ENCODE peak calls at places on chromosomes 16 and 17, in six cellular contexts. M is mucosa of descending colon; Q is fibroblast of lung; K is CD8-positive, alpha-beta T cell; Z is fibroblast of pulmonary artery; I is astrocyte of the cerebellum. D is an unnamed sample.

GRCh38 chr16:3654249-3654991 is at the start of gene DNASE1:
- DNase-seq in M (peak; percentile 80), Q (peak; percentile 51), K (peak; percentile 61), Z (peak; percentile 67), I (peak; percentile 16), D (peak; percentile 61)

GRCh38 chr17:30232822-30233427 is 2.6 kb downstream of the SLC6A4 start:
- DNase-seq in M (no peak), Q (no peak), K (no peak), Z (no peak), I (no peak), D (no peak)

GRCh38 chr17:48335858-48336500 is 94.0 kb downstream of the SKAP1 start:
- DNase-seq in M (no peak), Q (peak; percentile 83), K (no peak), Z (peak; percentile 77), I (peak; percentile 64), D (peak; percentile 70)

GRCh38 chr17:63772801-63773271 is 561 bp downstream of the CCDC47 start:
- DNase-seq in M (no peak), Q (peak; percentile 25), K (no peak), Z (peak; percentile 31), I (peak; percentile 9), D (peak; percentile 57)

GRCh38 chr17:63433746-63434591 is 12.1 kb downstream of the CYB561 start:
- DNase-seq in M (peak; percentile 53), Q (peak; percentile 88), K (no peak), Z (peak; percentile 93), I (peak; percentile 89), D (peak; percentile 93)

GRCh38 chr16:48409839-48410610 is 24.8 kb upstream of the SIAH1 start:
- DNase-seq in M (peak; percentile 68), Q (peak; percentile 97), K (no peak), Z (peak; percentile 95), I (peak; percentile 50), D (peak; percentile 94)

GRCh38 chr16:3020604-3021448 is 658 bp downstream of the TNFRSF12A start:
- DNase-seq in M (peak; percentile 84), Q (peak; percentile 85), K (peak; percentile 83), Z (peak; percentile 81), I (peak; percentile 34), D (peak; percentile 82)

GRCh38 chr17:58513391-58513912 is 986 bp downstream of the MTMR4 start:
- DNase-seq in M (no peak), Q (no peak), K (no peak), Z (no peak), I (no peak), D (no peak)

GRCh38 chr17:54013117-54013516 is 190.4 kb downstream of the KIF2B start:
- DNase-seq in M (no peak), Q (no peak), K (no peak), Z (no peak), I (no peak), D (no peak)

GRCh38 chr17:43308999-43309398 is 75.2 kb upstream of the RNU2-1 start:
- DNase-seq in M (no peak), Q (no peak), K (no peak), Z (no peak), I (no peak), D (no peak)

GRCh38 chr16:73323880-73324279 is 276.0 kb upstream of the ZFHX3 start:
- DNase-seq in M (no peak), Q (no peak), K (no peak), Z (no peak), I (no peak), D (no peak)

GRCh38 chr16:73326770-73327470 is 279.0 kb upstream of the ZFHX3 start:
- DNase-seq in M (no peak), Q (no peak), K (no peak), Z (peak; percentile 1), I (no peak), D (no peak)

GRCh38 chr16:73326221-73326620 is 278.3 kb upstream of the ZFHX3 start:
- DNase-seq in M (no peak), Q (no peak), K (no peak), Z (no peak), I (no peak), D (no peak)

GRCh38 chr16:73329363-73330306 is 281.7 kb upstream of the ZFHX3 start:
- DNase-seq in M (no peak), Q (no peak), K (no peak), Z (no peak), I (no peak), D (peak; percentile 2)
- TF ChIP-seq CTCF in M (no peak), Q (no peak), K (no peak), Z (no peak), I (no peak), D (no peak)

GRCh38 chr16:30458561-30459394 is 13.1 kb upstream of the SEPHS2 start:
- DNase-seq in M (peak; percentile 67), Q (no peak), K (peak; percentile 76), Z (no peak), I (no peak), D (no peak)
- H3K4me3 ChIP-seq in M (no peak overlapping the region), Q (no peak overlapping the region), K (peak overlapping the region; percentile 22), Z (no peak overlapping the region), I (no peak overlapping the region), D (no peak overlapping the region)

GRCh38 chr17:49841548-49841947 is 6.3 kb downstream of the TAC4 start:
- DNase-seq in M (no peak), Q (no peak), K (no peak), Z (no peak), I (no peak), D (no peak)
- TF ChIP-seq CTCF in M (no peak), Q (no peak), K (no peak), Z (peak; percentile 15), I (peak; percentile 16), D (peak; percentile 16)

GRCh38 chr16:85002643-85003042 is 8.7 kb downstream of the ZDHHC7 start:
- DNase-seq in M (peak; percentile 59), Q (no peak), K (no peak), Z (no peak), I (no peak), D (peak; percentile 60)
- H3K4me3 ChIP-seq in M (no peak overlapping the region), Q (no peak overlapping the region), K (no peak overlapping the region), Z (no peak overlapping the region), I (no peak overlapping the region), D (peak overlapping the region; percentile 38)

DNA sequence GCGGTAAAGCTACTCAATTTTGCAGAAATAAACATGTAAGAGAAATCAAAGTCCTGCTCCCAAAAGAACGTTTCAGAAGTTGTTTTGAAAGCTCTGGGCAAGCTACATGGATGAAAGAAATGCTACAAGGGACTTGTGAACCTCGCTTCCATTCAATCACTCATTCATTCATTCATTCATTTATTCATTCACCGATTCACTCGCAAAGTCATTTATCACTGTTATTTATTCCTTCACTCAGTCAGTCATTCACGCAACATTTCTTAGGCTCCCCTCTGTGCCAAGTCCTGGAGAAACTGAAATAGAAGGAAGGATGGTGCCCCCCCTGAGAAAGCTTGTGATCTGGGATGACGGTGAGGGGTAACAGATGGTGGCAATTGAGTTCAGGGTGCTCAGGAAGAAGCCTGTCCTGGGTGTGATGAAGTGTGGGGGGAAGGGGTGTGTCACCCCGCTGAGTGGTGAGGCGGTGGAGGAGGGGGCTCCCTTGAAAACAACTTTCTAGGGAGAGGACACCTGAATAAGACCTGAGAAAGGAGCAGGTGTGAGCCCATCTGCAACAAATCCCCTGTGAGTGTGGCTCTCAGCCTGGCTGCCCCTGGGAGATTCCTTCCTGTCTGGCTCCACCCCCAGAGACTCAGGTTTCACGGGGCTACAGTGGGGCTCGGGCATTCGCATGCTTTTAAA is 36.3 kb upstream of the PRSS54 start:
- DNase-seq in M (no peak), Q (no peak), K (no peak), Z (no peak), I (no peak), D (no peak)
- TF ChIP-seq CTCF in M (no peak), Q (no peak), K (no peak), Z (no peak), I (no peak), D (no peak)

GRCh38 chr17:9330140-9330902 is 245.3 kb downstream of the STX8 start:
- DNase-seq in M (no peak), Q (no peak), K (no peak), Z (no peak), I (no peak), D (no peak)

GRCh38 chr17:9329251-9329921 is 246.2 kb downstream of the STX8 start:
- DNase-seq in M (no peak), Q (no peak), K (no peak), Z (no peak), I (no peak), D (no peak)

GRCh38 chr17:9332164-9332527 is 243.5 kb downstream of the STX8 start:
- DNase-seq in M (no peak), Q (no peak), K (no peak), Z (no peak), I (no peak), D (no peak)

GRCh38 chr17:9331512-9332163 is 244.0 kb downstream of the STX8 start:
- DNase-seq in M (no peak), Q (no peak), K (no peak), Z (no peak), I (no peak), D (no peak)

DNA sequence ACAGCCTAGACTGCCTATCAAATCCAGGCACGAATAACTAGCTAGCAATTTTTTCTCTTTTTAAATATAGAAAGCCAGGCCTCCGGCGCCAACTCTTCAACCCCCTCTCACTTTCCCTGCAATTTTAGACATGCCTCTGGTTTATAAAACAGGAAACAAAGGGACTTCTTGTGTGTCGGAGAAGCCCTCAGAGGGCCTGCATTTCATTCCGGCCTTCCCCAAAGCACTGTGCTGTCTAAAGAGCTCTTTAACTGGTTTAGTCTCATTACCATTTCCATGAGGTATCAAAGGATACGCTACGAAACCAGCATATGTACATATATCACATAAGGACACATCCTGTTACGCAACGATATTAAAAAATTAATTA is 244.7 kb downstream of the STX8 start:
- DNase-seq in M (no peak), Q (no peak), K (no peak), Z (no peak), I (no peak), D (no peak)
- H3K4me3 ChIP-seq in M (no peak overlapping the region), Q (no peak overlapping the region), K (no peak overlapping the region), Z (no peak overlapping the region), I (no peak overlapping the region), D (no peak overlapping the region)

DNA sequence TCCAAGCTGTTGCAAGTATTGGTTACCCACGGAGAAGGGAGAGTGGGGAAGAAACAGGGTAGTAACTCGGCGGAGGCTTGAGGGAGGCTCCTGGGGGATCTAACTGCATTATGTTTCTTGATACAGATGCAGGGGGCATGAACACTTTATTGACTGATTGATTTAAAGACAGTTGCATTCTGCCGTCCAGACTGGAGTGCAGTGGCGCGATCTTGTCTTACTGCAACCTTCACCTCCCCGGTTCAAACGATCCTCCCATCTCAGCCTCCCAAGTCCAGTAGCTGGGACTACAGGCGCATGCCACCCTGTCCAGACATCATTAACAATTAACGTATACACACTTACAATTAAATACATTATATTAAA is 15.1 kb upstream of the ERN2 start:
- DNase-seq in M (no peak), Q (no peak), K (no peak), Z (no peak), I (no peak), D (no peak)
- TF ChIP-seq CTCF in M (no peak), Q (no peak), K (peak; percentile 3), Z (no peak), I (no peak), D (no peak)

DNA sequence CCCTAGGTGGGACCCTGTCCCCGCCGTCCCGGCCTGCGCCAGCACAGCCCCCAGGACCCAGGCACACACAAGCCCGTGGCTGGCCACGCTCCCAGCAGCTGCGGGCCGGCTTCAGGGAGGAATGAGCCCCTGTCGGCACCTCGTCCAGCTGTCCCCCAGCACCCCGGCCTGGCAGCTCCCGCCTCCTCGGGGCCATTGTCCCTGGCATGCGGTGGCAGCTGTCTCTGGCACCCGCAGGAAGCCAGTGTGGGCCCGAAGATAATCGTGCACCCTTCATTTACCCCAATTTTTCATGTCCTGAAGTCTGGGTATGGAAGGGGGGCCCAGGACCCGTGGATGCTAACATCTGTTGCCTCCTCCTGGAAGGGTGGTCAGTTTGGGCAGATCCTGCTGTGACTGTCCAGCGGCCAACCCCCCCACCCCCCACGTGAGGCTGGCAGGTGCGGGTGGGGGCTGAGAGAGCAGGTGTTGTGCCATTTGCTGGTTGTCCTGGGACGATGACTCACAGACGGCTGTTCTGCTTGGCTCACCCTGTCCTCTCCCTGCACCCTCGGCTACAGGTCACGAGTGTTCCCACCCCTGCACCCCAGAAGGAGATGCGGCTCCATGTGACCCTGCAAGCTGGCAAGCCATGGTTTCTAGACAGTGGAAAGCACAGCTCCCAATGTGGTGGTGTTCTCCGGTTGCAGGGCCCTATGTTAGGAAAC is 4.0 kb upstream of the LMF1 start:
- DNase-seq in M (no peak), Q (no peak), K (no peak), Z (no peak), I (no peak), D (no peak)
- H3K4me3 ChIP-seq in M (no peak overlapping the region), Q (no peak overlapping the region), K (no peak overlapping the region), Z (no peak overlapping the region), I (no peak overlapping the region), D (no peak overlapping the region)

D was measured in fibroblast of villous mesenchyme.